ENCODE peak calls at places on chromosomes 16 and 17, in seven cellular contexts. E, W, L, D, T, O and F are unnamed samples. For H3K9me3, the result is how much of the 10 kb centered on the place peaks cover.

GRCh38 chr16:21302454-21302853 is 24.4 kb upstream of the CRYM start:
- DNase-seq in E (peak), W (no peak), L (no peak), D (peak), T (no peak), O (no peak), F (no peak)

GRCh38 chr17:37648555-37648954 is 5.3 kb upstream of the DDX52 start:
- DNase-seq in E (peak), W (peak), L (no peak), D (no peak), T (no peak), O (peak), F (no peak)

GRCh38 chr16:77618011-77618410 is 104.3 kb upstream of the NUDT7 start:
- DNase-seq in E (no peak), W (no peak), L (no peak), D (no peak), T (no peak), O (no peak), F (no peak)

GRCh38 chr17:83118071-83118841 is 38.8 kb downstream of the METRNL start:
- DNase-seq in E (no peak), W (no peak), L (no peak), D (no peak), T (no peak), O (no peak), F (no peak)

GRCh38 chr17:58337600-58338453 is 9.2 kb upstream of the TSPOAP1 start:
- DNase-seq in E (peak), W (no peak), L (peak), D (peak), T (peak), O (no peak), F (peak)

GRCh38 chr17:35645923-35646322 is 58.8 kb downstream of the AP2B1 start:
- DNase-seq in E (no peak), W (no peak), L (no peak), D (no peak), T (no peak), O (no peak), F (no peak)

GRCh38 chr17:63919311-63919723 is 678 bp upstream of the GH1 start:
- DNase-seq in E (peak), W (no peak), L (peak), D (peak), T (peak), O (peak), F (peak)

GRCh38 chr17:20908373-20909273 is 134.2 kb downstream of the USP22 start:
- DNase-seq in E (peak), W (peak), L (peak), D (no peak), T (peak), O (peak), F (peak)

GRCh38 chr16:66741131-66741900 is 10.1 kb downstream of the DYNC1LI2 start:
- DNase-seq in E (peak), W (peak), L (no peak), D (no peak), T (peak), O (peak), F (no peak)

GRCh38 chr17:2689411-2690164 is 22.0 kb downstream of the CLUH start:
- DNase-seq in E (no peak), W (no peak), L (no peak), D (no peak), T (peak), O (no peak), F (no peak)

GRCh38 chr16:71448274-71448866 is 6.5 kb upstream of the TLE7 start:
- DNase-seq in E (no peak), W (no peak), L (no peak), D (no peak), T (no peak), O (no peak), F (no peak)
- H3K9me3 ChIP-seq in E (half or more), W (half or more), L (half or more), D (under half), T (under half), O (under half), F (under half)

GRCh38 chr17:54269886-54270285 is 447.2 kb downstream of the KIF2B start:
- DNase-seq in E (no peak), W (no peak), L (no peak), D (no peak), T (no peak), O (no peak), F (no peak)

GRCh38 chr17:54270499-54270898 is 447.8 kb downstream of the KIF2B start:
- DNase-seq in E (no peak), W (no peak), L (no peak), D (no peak), T (no peak), O (no peak), F (no peak)
- H3K9me3 ChIP-seq in E (under half), W (under half), L (under half), D (under half), T (under half), O (half or more), F (under half)

DNA sequence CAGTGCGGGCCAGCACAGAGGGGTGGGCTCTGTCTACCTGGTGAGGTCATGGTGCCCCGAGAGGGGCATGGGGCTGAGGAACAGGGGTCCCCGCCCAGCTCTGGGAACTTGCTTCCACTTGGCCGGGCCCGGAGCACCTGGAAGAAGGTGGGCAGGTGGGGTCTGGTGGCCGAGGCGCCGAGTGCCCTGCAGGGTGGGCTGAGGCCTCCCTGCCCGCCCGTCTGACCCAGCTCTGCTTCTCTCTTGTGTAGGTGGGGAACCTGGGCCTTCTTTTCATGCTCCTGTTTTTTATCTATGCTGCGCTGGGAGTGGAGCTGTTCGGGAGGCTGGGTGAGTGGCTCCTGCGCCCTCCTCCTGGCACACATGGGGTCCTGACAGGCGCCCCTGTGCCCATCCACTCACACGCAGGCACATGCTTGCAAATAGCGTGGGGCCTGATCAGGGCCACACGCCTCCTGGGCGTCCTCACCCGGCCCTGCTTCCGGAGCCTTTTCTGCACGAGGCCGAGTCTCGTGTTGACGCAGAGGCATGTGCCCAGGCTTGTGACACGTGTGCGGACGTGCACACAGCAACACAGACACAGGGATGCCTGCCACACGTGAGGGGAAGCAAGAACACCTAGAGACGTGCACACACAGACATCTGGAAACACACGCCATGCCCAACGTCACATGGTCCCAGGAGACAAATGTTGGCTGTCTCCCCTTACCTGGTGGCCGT is 8.2 kb downstream of the TPSG1 start:
- DNase-seq in E (no peak), W (no peak), L (no peak), D (no peak), T (no peak), O (no peak), F (no peak)
- H3K9me3 ChIP-seq in E (under half), W (under half), L (under half), D (under half), T (under half), O (under half), F (under half)

GRCh38 chr17:5182597-5183409 is 8.9 kb downstream of the ZNF594 start:
- DNase-seq in E (no peak), W (no peak), L (no peak), D (no peak), T (no peak), O (no peak), F (no peak)
- H3K9me3 ChIP-seq in E (half or more), W (half or more), L (half or more), D (half or more), T (under half), O (under half), F (under half)

DNA sequence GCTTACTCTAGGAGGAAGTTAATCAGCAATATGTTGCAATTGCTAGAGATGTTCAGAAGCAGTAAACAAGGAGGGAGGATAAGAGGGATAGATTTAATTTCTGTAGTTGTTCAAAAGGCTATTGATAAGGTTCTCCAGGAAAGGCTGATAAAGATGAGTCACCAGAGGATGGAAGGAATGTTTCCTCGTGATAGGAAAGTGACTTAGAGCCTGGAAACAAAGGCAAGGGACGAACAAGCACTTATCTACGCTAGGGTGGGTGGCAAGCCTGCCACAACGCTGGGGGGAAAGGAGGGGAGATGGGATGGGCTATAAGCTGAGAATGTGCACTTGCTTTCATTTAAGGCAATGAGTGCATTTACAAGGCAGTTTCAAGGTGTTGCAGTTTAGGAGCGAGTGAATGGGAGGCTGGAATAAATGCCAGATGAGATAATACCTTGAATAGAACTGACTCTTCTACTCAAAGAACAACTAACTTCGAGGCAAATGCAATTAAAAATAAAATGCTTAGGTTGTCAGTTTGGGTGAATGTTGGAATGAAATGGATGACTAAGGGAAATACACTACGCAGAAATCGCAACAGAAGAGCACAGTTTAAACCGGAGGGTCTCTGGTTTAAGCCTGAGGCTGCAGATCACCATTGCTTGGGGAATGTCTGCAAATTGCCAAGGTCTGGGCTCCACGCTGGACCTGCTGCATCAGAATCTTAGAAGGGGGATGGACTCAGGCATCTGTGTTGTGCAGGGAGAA is 76.0 kb upstream of the RBBP6 start:
- DNase-seq in E (no peak), W (no peak), L (no peak), D (no peak), T (peak), O (no peak), F (no peak)
- H3K9me3 ChIP-seq in E (under half), W (under half), L (under half), D (under half), T (under half), O (under half), F (under half)